ENCODE peak calls at places on chromosomes 12 and 14, in eight cellular contexts. One of them, this sample, is unnamed. For H3K27me3, the result is how much of the 10 kb centered on the place peaks cover.

GRCh38 chr12:15738438-15739015 is 50.7 kb downstream of the EPS8 start:
- DNase-seq in heart right ventricle: no peak
- DNase-seq in ovary: no peak
- DNase-seq in CD8-positive, alpha-beta T cell: no peak
- DNase-seq in gastrocnemius medialis: no peak
- DNase-seq in lower lobe of right lung: no peak
- DNase-seq in neuronal stem cell: no peak
- DNase-seq in body of pancreas: no peak
- DNase-seq in this sample: no peak

GRCh38 chr14:77319416-77319815 is 1.3 kb downstream of the POMT2 start:
- DNase-seq in heart right ventricle: no peak
- DNase-seq in ovary: no peak
- DNase-seq in CD8-positive, alpha-beta T cell: no peak
- DNase-seq in gastrocnemius medialis: no peak
- DNase-seq in lower lobe of right lung: no peak
- DNase-seq in neuronal stem cell: no peak
- DNase-seq in body of pancreas: no peak
- DNase-seq in this sample: no peak

GRCh38 chr14:77141592-77142288 is at the start of gene ZDHHC22:
- DNase-seq in heart right ventricle: no peak
- DNase-seq in ovary: no peak
- DNase-seq in CD8-positive, alpha-beta T cell: no peak
- DNase-seq in gastrocnemius medialis: no peak
- DNase-seq in lower lobe of right lung: no peak
- DNase-seq in neuronal stem cell: no peak
- DNase-seq in body of pancreas: no peak
- DNase-seq in this sample: no peak

GRCh38 chr14:64293976-64294671 is at the start of gene ESR2:
- DNase-seq in heart right ventricle: peak
- DNase-seq in ovary: peak
- DNase-seq in CD8-positive, alpha-beta T cell: peak
- DNase-seq in gastrocnemius medialis: no peak
- DNase-seq in lower lobe of right lung: peak
- DNase-seq in neuronal stem cell: peak
- DNase-seq in body of pancreas: peak
- DNase-seq in this sample: no peak

GRCh38 chr12:94570161-94570560 is 80.2 kb downstream of the TMCC3 start:
- DNase-seq in heart right ventricle: no peak
- DNase-seq in ovary: no peak
- DNase-seq in CD8-positive, alpha-beta T cell: no peak
- DNase-seq in gastrocnemius medialis: no peak
- DNase-seq in lower lobe of right lung: no peak
- DNase-seq in neuronal stem cell: no peak
- DNase-seq in body of pancreas: no peak
- DNase-seq in this sample: no peak

GRCh38 chr12:11812558-11813421 is 163.3 kb downstream of the ETV6 start:
- DNase-seq in heart right ventricle: peak
- DNase-seq in ovary: no peak
- DNase-seq in CD8-positive, alpha-beta T cell: no peak
- DNase-seq in gastrocnemius medialis: no peak
- DNase-seq in lower lobe of right lung: no peak
- DNase-seq in neuronal stem cell: peak
- DNase-seq in body of pancreas: no peak
- DNase-seq in this sample: no peak

GRCh38 chr12:102316723-102317122 is 119.1 kb upstream of the PMCH start:
- DNase-seq in heart right ventricle: no peak
- DNase-seq in ovary: no peak
- DNase-seq in CD8-positive, alpha-beta T cell: no peak
- DNase-seq in gastrocnemius medialis: no peak
- DNase-seq in lower lobe of right lung: no peak
- DNase-seq in neuronal stem cell: no peak
- DNase-seq in body of pancreas: no peak
- DNase-seq in this sample: no peak

GRCh38 chr12:5505116-5505515 is 73.2 kb downstream of the NTF3 start:
- DNase-seq in heart right ventricle: no peak
- DNase-seq in ovary: no peak
- DNase-seq in CD8-positive, alpha-beta T cell: no peak
- DNase-seq in gastrocnemius medialis: no peak
- DNase-seq in lower lobe of right lung: no peak
- DNase-seq in neuronal stem cell: no peak
- DNase-seq in body of pancreas: no peak
- DNase-seq in this sample: no peak

GRCh38 chr12:90741611-90742010 is 213.4 kb downstream of the CCER1 start:
- DNase-seq in heart right ventricle: no peak
- DNase-seq in ovary: no peak
- DNase-seq in CD8-positive, alpha-beta T cell: no peak
- DNase-seq in gastrocnemius medialis: no peak
- DNase-seq in lower lobe of right lung: no peak
- DNase-seq in neuronal stem cell: no peak
- DNase-seq in body of pancreas: no peak
- DNase-seq in this sample: no peak

GRCh38 chr12:63940295-63940997 is 95.9 kb downstream of the SRGAP1 start:
- DNase-seq in heart right ventricle: no peak
- DNase-seq in ovary: no peak
- DNase-seq in CD8-positive, alpha-beta T cell: no peak
- DNase-seq in gastrocnemius medialis: no peak
- DNase-seq in lower lobe of right lung: no peak
- DNase-seq in neuronal stem cell: no peak
- DNase-seq in body of pancreas: no peak
- DNase-seq in this sample: no peak

GRCh38 chr12:130044991-130045621 is 117.2 kb upstream of the FZD10 start:
- DNase-seq in heart right ventricle: no peak
- DNase-seq in ovary: no peak
- DNase-seq in CD8-positive, alpha-beta T cell: no peak
- DNase-seq in gastrocnemius medialis: no peak
- DNase-seq in lower lobe of right lung: no peak
- DNase-seq in neuronal stem cell: peak
- DNase-seq in body of pancreas: no peak
- DNase-seq in this sample: no peak

GRCh38 chr12:113161415-113162016 is 12.0 kb downstream of the CFAP73 start:
- DNase-seq in heart right ventricle: no peak
- DNase-seq in ovary: no peak
- DNase-seq in CD8-positive, alpha-beta T cell: no peak
- DNase-seq in gastrocnemius medialis: no peak
- DNase-seq in lower lobe of right lung: no peak
- DNase-seq in neuronal stem cell: peak
- DNase-seq in body of pancreas: no peak
- DNase-seq in this sample: no peak

GRCh38 chr14:21419528-21419927 is 35.7 kb upstream of the SUPT16H start:
- DNase-seq in heart right ventricle: no peak
- DNase-seq in ovary: no peak
- DNase-seq in CD8-positive, alpha-beta T cell: no peak
- DNase-seq in gastrocnemius medialis: no peak
- DNase-seq in lower lobe of right lung: no peak
- DNase-seq in neuronal stem cell: no peak
- DNase-seq in body of pancreas: no peak
- DNase-seq in this sample: no peak

GRCh38 chr14:43795600-43796228 is 711.4 kb downstream of the FSCB start:
- DNase-seq in heart right ventricle: no peak
- DNase-seq in ovary: no peak
- DNase-seq in CD8-positive, alpha-beta T cell: no peak
- DNase-seq in gastrocnemius medialis: no peak
- DNase-seq in lower lobe of right lung: no peak
- DNase-seq in neuronal stem cell: no peak
- DNase-seq in body of pancreas: no peak
- DNase-seq in this sample: no peak

GRCh38 chr12:20627001-20627588 is 68.0 kb upstream of the SLCO1C1 start:
- DNase-seq in heart right ventricle: no peak
- DNase-seq in ovary: no peak
- DNase-seq in CD8-positive, alpha-beta T cell: no peak
- DNase-seq in gastrocnemius medialis: no peak
- DNase-seq in lower lobe of right lung: no peak
- DNase-seq in neuronal stem cell: no peak
- DNase-seq in body of pancreas: no peak
- DNase-seq in this sample: no peak

GRCh38 chr14:99757331-99758070 is 35.7 kb upstream of the EML1 start:
- DNase-seq in heart right ventricle: no peak
- DNase-seq in ovary: no peak
- DNase-seq in CD8-positive, alpha-beta T cell: no peak
- DNase-seq in gastrocnemius medialis: peak
- DNase-seq in lower lobe of right lung: no peak
- DNase-seq in neuronal stem cell: no peak
- DNase-seq in body of pancreas: no peak
- DNase-seq in this sample: no peak

GRCh38 chr14:92382677-92383076 is 59.7 kb downstream of the SLC24A4 start:
- DNase-seq in heart right ventricle: no peak
- DNase-seq in ovary: no peak
- DNase-seq in CD8-positive, alpha-beta T cell: no peak
- DNase-seq in gastrocnemius medialis: no peak
- DNase-seq in lower lobe of right lung: no peak
- DNase-seq in neuronal stem cell: no peak
- DNase-seq in body of pancreas: no peak
- DNase-seq in this sample: no peak

GRCh38 chr12:109115758-109116610 is at the start of gene ACACB:
- DNase-seq in heart right ventricle: peak
- DNase-seq in ovary: peak
- DNase-seq in CD8-positive, alpha-beta T cell: no peak
- DNase-seq in gastrocnemius medialis: peak
- DNase-seq in lower lobe of right lung: peak
- DNase-seq in neuronal stem cell: no peak
- DNase-seq in body of pancreas: peak
- DNase-seq in this sample: peak

GRCh38 chr12:121223283-121223946 is 13.5 kb downstream of the P2RX4 start:
- DNase-seq in heart right ventricle: no peak
- DNase-seq in ovary: peak
- DNase-seq in CD8-positive, alpha-beta T cell: peak
- DNase-seq in gastrocnemius medialis: no peak
- DNase-seq in lower lobe of right lung: no peak
- DNase-seq in neuronal stem cell: no peak
- DNase-seq in body of pancreas: peak
- DNase-seq in this sample: no peak

GRCh38 chr14:74610866-74611671 is 968 bp downstream of the LTBP2 start:
- DNase-seq in heart right ventricle: no peak
- DNase-seq in ovary: peak
- DNase-seq in CD8-positive, alpha-beta T cell: no peak
- DNase-seq in gastrocnemius medialis: no peak
- DNase-seq in lower lobe of right lung: no peak
- DNase-seq in neuronal stem cell: no peak
- DNase-seq in body of pancreas: no peak
- DNase-seq in this sample: no peak

GRCh38 chr14:60724080-60724618 is at the start of gene SIX4:
- DNase-seq in heart right ventricle: peak
- DNase-seq in ovary: peak
- DNase-seq in CD8-positive, alpha-beta T cell: no peak
- DNase-seq in gastrocnemius medialis: peak
- DNase-seq in lower lobe of right lung: peak
- DNase-seq in neuronal stem cell: peak
- DNase-seq in body of pancreas: peak
- DNase-seq in this sample: peak

GRCh38 chr12:49912345-49912744 is 8.6 kb upstream of the FAIM2 start:
- DNase-seq in heart right ventricle: peak
- DNase-seq in ovary: peak
- DNase-seq in CD8-positive, alpha-beta T cell: no peak
- DNase-seq in gastrocnemius medialis: no peak
- DNase-seq in lower lobe of right lung: no peak
- DNase-seq in neuronal stem cell: no peak
- DNase-seq in body of pancreas: no peak
- DNase-seq in this sample: no peak
- H3K4me3 ChIP-seq in heart right ventricle: no peak
- H3K4me3 ChIP-seq in ovary: no peak
- H3K4me3 ChIP-seq in CD8-positive, alpha-beta T cell: no peak
- H3K4me3 ChIP-seq in gastrocnemius medialis: no peak
- H3K4me3 ChIP-seq in lower lobe of right lung: no peak
- H3K4me3 ChIP-seq in neuronal stem cell: no peak
- H3K4me3 ChIP-seq in body of pancreas: no peak
- H3K4me3 ChIP-seq in this sample: no peak

DNA sequence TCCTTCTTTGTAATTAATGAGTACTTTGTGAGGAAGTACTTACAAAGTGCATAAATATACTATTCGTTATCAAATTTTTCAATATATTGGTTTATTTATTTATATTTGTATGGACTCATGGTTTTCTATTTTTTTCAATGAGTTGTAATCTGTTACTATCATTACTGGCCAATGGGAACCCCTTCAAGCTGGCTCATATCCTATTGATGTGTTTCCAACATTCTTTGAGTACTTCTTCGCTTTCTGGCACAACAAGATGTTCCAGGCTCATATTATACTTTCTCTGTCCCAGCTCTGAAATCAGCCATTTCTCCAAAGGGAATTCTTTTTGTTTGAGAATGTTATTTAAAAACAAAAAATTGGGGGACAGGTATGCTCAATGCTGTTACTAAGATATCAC is 17.5 kb downstream of the YBX3 start:
- DNase-seq in heart right ventricle: no peak
- DNase-seq in ovary: no peak
- DNase-seq in CD8-positive, alpha-beta T cell: no peak
- DNase-seq in gastrocnemius medialis: no peak
- DNase-seq in lower lobe of right lung: no peak
- DNase-seq in neuronal stem cell: no peak
- DNase-seq in body of pancreas: no peak
- DNase-seq in this sample: no peak
- H3K27ac ChIP-seq in heart right ventricle: no peak
- H3K27ac ChIP-seq in ovary: no peak
- H3K27ac ChIP-seq in CD8-positive, alpha-beta T cell: no peak
- H3K27ac ChIP-seq in gastrocnemius medialis: peak
- H3K27ac ChIP-seq in lower lobe of right lung: peak
- H3K27ac ChIP-seq in neuronal stem cell: no peak
- H3K27ac ChIP-seq in body of pancreas: no peak
- H3K27ac ChIP-seq in this sample: peak

GRCh38 chr12:132259364-132259871 is 70.0 kb downstream of the GALNT9 start:
- DNase-seq in heart right ventricle: peak
- DNase-seq in ovary: no peak
- DNase-seq in CD8-positive, alpha-beta T cell: no peak
- DNase-seq in gastrocnemius medialis: no peak
- DNase-seq in lower lobe of right lung: no peak
- DNase-seq in neuronal stem cell: no peak
- DNase-seq in body of pancreas: no peak
- DNase-seq in this sample: no peak

GRCh38 chr12:132258543-132258942 is 70.8 kb downstream of the GALNT9 start:
- DNase-seq in heart right ventricle: peak
- DNase-seq in ovary: no peak
- DNase-seq in CD8-positive, alpha-beta T cell: no peak
- DNase-seq in gastrocnemius medialis: no peak
- DNase-seq in lower lobe of right lung: no peak
- DNase-seq in neuronal stem cell: no peak
- DNase-seq in body of pancreas: no peak
- DNase-seq in this sample: no peak

GRCh38 chr12:132257206-132257954 is 72.0 kb downstream of the GALNT9 start:
- DNase-seq in heart right ventricle: no peak
- DNase-seq in ovary: no peak
- DNase-seq in CD8-positive, alpha-beta T cell: no peak
- DNase-seq in gastrocnemius medialis: no peak
- DNase-seq in lower lobe of right lung: no peak
- DNase-seq in neuronal stem cell: no peak
- DNase-seq in body of pancreas: no peak
- DNase-seq in this sample: no peak

GRCh38 chr12:132256646-132257045 is 72.7 kb downstream of the GALNT9 start:
- DNase-seq in heart right ventricle: no peak
- DNase-seq in ovary: no peak
- DNase-seq in CD8-positive, alpha-beta T cell: no peak
- DNase-seq in gastrocnemius medialis: no peak
- DNase-seq in lower lobe of right lung: peak
- DNase-seq in neuronal stem cell: no peak
- DNase-seq in body of pancreas: no peak
- DNase-seq in this sample: no peak

GRCh38 chr12:132257955-132258490 is 71.4 kb downstream of the GALNT9 start:
- DNase-seq in heart right ventricle: peak
- DNase-seq in ovary: no peak
- DNase-seq in CD8-positive, alpha-beta T cell: no peak
- DNase-seq in gastrocnemius medialis: no peak
- DNase-seq in lower lobe of right lung: no peak
- DNase-seq in neuronal stem cell: no peak
- DNase-seq in body of pancreas: no peak
- DNase-seq in this sample: no peak
- H3K27me3 ChIP-seq in heart right ventricle: under half
- H3K27me3 ChIP-seq in ovary: under half
- H3K27me3 ChIP-seq in CD8-positive, alpha-beta T cell: under half
- H3K27me3 ChIP-seq in gastrocnemius medialis: under half
- H3K27me3 ChIP-seq in lower lobe of right lung: under half
- H3K27me3 ChIP-seq in neuronal stem cell: under half
- H3K27me3 ChIP-seq in body of pancreas: under half
- H3K27me3 ChIP-seq in this sample: under half

GRCh38 chr12:34341362-34341733 is 319.1 kb downstream of the ALG10 start:
- DNase-seq in heart right ventricle: no peak
- DNase-seq in ovary: no peak
- DNase-seq in CD8-positive, alpha-beta T cell: no peak
- DNase-seq in gastrocnemius medialis: no peak
- DNase-seq in lower lobe of right lung: no peak
- DNase-seq in neuronal stem cell: no peak
- DNase-seq in body of pancreas: no peak
- DNase-seq in this sample: no peak
- H3K4me3 ChIP-seq in heart right ventricle: no peak
- H3K4me3 ChIP-seq in ovary: no peak
- H3K4me3 ChIP-seq in CD8-positive, alpha-beta T cell: no peak
- H3K4me3 ChIP-seq in gastrocnemius medialis: no peak
- H3K4me3 ChIP-seq in lower lobe of right lung: no peak
- H3K4me3 ChIP-seq in neuronal stem cell: no peak
- H3K4me3 ChIP-seq in body of pancreas: no peak
- H3K4me3 ChIP-seq in this sample: no peak